ENCODE peak calls at places on chromosome 4, in five cellular contexts. One of them, this sample, is unnamed.

GRCh38 chr4:11397819-11398610 is 30.7 kb downstream of the HS3ST1 start:
- DNase-seq in tibial nerve: no peak
- DNase-seq in T-cell: no peak
- DNase-seq in MCF 10A: no peak
- DNase-seq in effector memory CD4-positive, alpha-beta T cell: no peak
- DNase-seq in this sample: peak

GRCh38 chr4:79920454-79920853 is 152.6 kb downstream of the ANTXR2 start:
- DNase-seq in tibial nerve: no peak
- DNase-seq in effector memory CD4-positive, alpha-beta T cell: no peak
- DNase-seq in T-cell: no peak
- DNase-seq in MCF 10A: no peak
- DNase-seq in this sample: no peak

GRCh38 chr4:98546910-98547544 is 111.4 kb downstream of the TSPAN5 start:
- DNase-seq in effector memory CD4-positive, alpha-beta T cell: no peak
- DNase-seq in tibial nerve: no peak
- DNase-seq in T-cell: no peak
- DNase-seq in MCF 10A: no peak
- DNase-seq in this sample: no peak

GRCh38 chr4:3477750-3478430 is 14.8 kb downstream of the DOK7 start:
- DNase-seq in tibial nerve: no peak
- DNase-seq in MCF 10A: no peak
- DNase-seq in T-cell: no peak
- DNase-seq in effector memory CD4-positive, alpha-beta T cell: no peak
- DNase-seq in this sample: no peak

GRCh38 chr4:184163813-184164212 is 53.9 kb downstream of the ENPP6 start:
- DNase-seq in tibial nerve: no peak
- DNase-seq in MCF 10A: peak
- DNase-seq in T-cell: no peak
- DNase-seq in effector memory CD4-positive, alpha-beta T cell: no peak
- DNase-seq in this sample: no peak

GRCh38 chr4:140138428-140138827 is 15.6 kb downstream of the MAML3 start:
- DNase-seq in effector memory CD4-positive, alpha-beta T cell: no peak
- DNase-seq in tibial nerve: no peak
- DNase-seq in T-cell: no peak
- DNase-seq in MCF 10A: no peak
- DNase-seq in this sample: no peak

GRCh38 chr4:95636061-95636460 is 87.3 kb upstream of the UNC5C start:
- DNase-seq in effector memory CD4-positive, alpha-beta T cell: no peak
- DNase-seq in T-cell: no peak
- DNase-seq in MCF 10A: no peak
- DNase-seq in tibial nerve: no peak
- DNase-seq in this sample: no peak

GRCh38 chr4:16582526-16582925 is 315.9 kb downstream of the LDB2 start:
- DNase-seq in tibial nerve: no peak
- DNase-seq in effector memory CD4-positive, alpha-beta T cell: no peak
- DNase-seq in MCF 10A: peak
- DNase-seq in T-cell: no peak
- DNase-seq in this sample: no peak

GRCh38 chr4:145583656-145584055 is 35.5 kb upstream of the MMAA start:
- DNase-seq in effector memory CD4-positive, alpha-beta T cell: no peak
- DNase-seq in tibial nerve: no peak
- DNase-seq in MCF 10A: peak
- DNase-seq in T-cell: no peak
- DNase-seq in this sample: no peak

GRCh38 chr4:37964734-37965457 is 4.7 kb downstream of the PTTG2 start:
- DNase-seq in MCF 10A: no peak
- DNase-seq in T-cell: no peak
- DNase-seq in tibial nerve: no peak
- DNase-seq in effector memory CD4-positive, alpha-beta T cell: no peak
- DNase-seq in this sample: no peak

GRCh38 chr4:76212851-76213414 is 691 bp downstream of the SCARB2 start:
- DNase-seq in effector memory CD4-positive, alpha-beta T cell: peak
- DNase-seq in MCF 10A: peak
- DNase-seq in tibial nerve: no peak
- DNase-seq in T-cell: peak
- DNase-seq in this sample: peak

GRCh38 chr4:2059034-2059725 is at the start of gene NAT8L:
- DNase-seq in effector memory CD4-positive, alpha-beta T cell: no peak
- DNase-seq in tibial nerve: no peak
- DNase-seq in MCF 10A: peak
- DNase-seq in T-cell: no peak
- DNase-seq in this sample: peak

GRCh38 chr4:85825937-85826678 is 351.2 kb downstream of the ARHGAP24 start:
- DNase-seq in T-cell: no peak
- DNase-seq in effector memory CD4-positive, alpha-beta T cell: no peak
- DNase-seq in tibial nerve: no peak
- DNase-seq in MCF 10A: peak
- DNase-seq in this sample: no peak

GRCh38 chr4:1516261-1516660 is 110.0 kb upstream of the NKX1-1 start:
- DNase-seq in tibial nerve: no peak
- DNase-seq in effector memory CD4-positive, alpha-beta T cell: no peak
- DNase-seq in MCF 10A: no peak
- DNase-seq in T-cell: no peak
- DNase-seq in this sample: no peak

GRCh38 chr4:20487446-20487845 is 212.8 kb upstream of the PACRGL start:
- DNase-seq in MCF 10A: no peak
- DNase-seq in tibial nerve: no peak
- DNase-seq in T-cell: no peak
- DNase-seq in effector memory CD4-positive, alpha-beta T cell: no peak
- DNase-seq in this sample: no peak

GRCh38 chr4:48375651-48376291 is 34.4 kb downstream of the SLAIN2 start:
- DNase-seq in effector memory CD4-positive, alpha-beta T cell: no peak
- DNase-seq in MCF 10A: peak
- DNase-seq in tibial nerve: no peak
- DNase-seq in T-cell: no peak
- DNase-seq in this sample: no peak

GRCh38 chr4:144733566-144733965 is 87.6 kb downstream of the HHIP start:
- DNase-seq in MCF 10A: no peak
- DNase-seq in T-cell: no peak
- DNase-seq in effector memory CD4-positive, alpha-beta T cell: no peak
- DNase-seq in tibial nerve: no peak
- DNase-seq in this sample: no peak

GRCh38 chr4:110634320-110635154 is 11.7 kb upstream of the PITX2 start:
- DNase-seq in MCF 10A: no peak
- DNase-seq in T-cell: no peak
- DNase-seq in tibial nerve: no peak
- DNase-seq in effector memory CD4-positive, alpha-beta T cell: no peak
- DNase-seq in this sample: peak

GRCh38 chr4:185210102-185210981 is 944 bp downstream of the SNX25 start:
- DNase-seq in T-cell: peak
- DNase-seq in tibial nerve: no peak
- DNase-seq in MCF 10A: peak
- DNase-seq in effector memory CD4-positive, alpha-beta T cell: peak
- DNase-seq in this sample: no peak

GRCh38 chr4:2803624-2804448 is 11.0 kb downstream of the SH3BP2 start:
- DNase-seq in T-cell: no peak
- DNase-seq in MCF 10A: peak
- DNase-seq in tibial nerve: no peak
- DNase-seq in effector memory CD4-positive, alpha-beta T cell: no peak
- DNase-seq in this sample: no peak

GRCh38 chr4:123481034-123481433 is 84.4 kb downstream of the SPRY1 start:
- DNase-seq in tibial nerve: no peak
- DNase-seq in T-cell: no peak
- DNase-seq in effector memory CD4-positive, alpha-beta T cell: no peak
- DNase-seq in MCF 10A: peak
- DNase-seq in this sample: no peak

GRCh38 chr4:158914178-158914577 is 145.4 kb downstream of the FNIP2 start:
- DNase-seq in tibial nerve: no peak
- DNase-seq in MCF 10A: peak
- DNase-seq in T-cell: no peak
- DNase-seq in effector memory CD4-positive, alpha-beta T cell: no peak
- DNase-seq in this sample: no peak

GRCh38 chr4:159386620-159387019 is 283.7 kb downstream of the RAPGEF2 start:
- DNase-seq in tibial nerve: no peak
- DNase-seq in T-cell: no peak
- DNase-seq in effector memory CD4-positive, alpha-beta T cell: no peak
- DNase-seq in MCF 10A: no peak
- DNase-seq in this sample: no peak

GRCh38 chr4:3770323-3771166 is 4.4 kb downstream of the ADRA2C start:
- DNase-seq in tibial nerve: no peak
- DNase-seq in MCF 10A: no peak
- DNase-seq in effector memory CD4-positive, alpha-beta T cell: no peak
- DNase-seq in T-cell: no peak
- DNase-seq in this sample: no peak

GRCh38 chr4:109947918-109948317 is 35.2 kb downstream of the EGF start:
- DNase-seq in effector memory CD4-positive, alpha-beta T cell: no peak
- DNase-seq in MCF 10A: no peak
- DNase-seq in tibial nerve: no peak
- DNase-seq in T-cell: no peak
- DNase-seq in this sample: no peak

GRCh38 chr4:5712517-5712916 is 1.5 kb downstream of the EVC start:
- DNase-seq in MCF 10A: peak
- DNase-seq in tibial nerve: no peak
- DNase-seq in effector memory CD4-positive, alpha-beta T cell: no peak
- DNase-seq in T-cell: no peak
- DNase-seq in this sample: peak

GRCh38 chr4:24403263-24403662 is 181.1 kb downstream of the DHX15 start:
- DNase-seq in effector memory CD4-positive, alpha-beta T cell: no peak
- DNase-seq in MCF 10A: no peak
- DNase-seq in tibial nerve: no peak
- DNase-seq in T-cell: no peak
- DNase-seq in this sample: no peak

GRCh38 chr4:2082118-2082517 is 23.0 kb downstream of the NAT8L start:
- DNase-seq in effector memory CD4-positive, alpha-beta T cell: no peak
- DNase-seq in tibial nerve: no peak
- DNase-seq in T-cell: no peak
- DNase-seq in MCF 10A: no peak
- DNase-seq in this sample: no peak

GRCh38 chr4:125739760-125740159 is 425.0 kb downstream of the FAT4 start:
- DNase-seq in tibial nerve: no peak
- DNase-seq in MCF 10A: no peak
- DNase-seq in T-cell: no peak
- DNase-seq in effector memory CD4-positive, alpha-beta T cell: no peak
- DNase-seq in this sample: no peak

GRCh38 chr4:2256781-2257191 is 5.1 kb downstream of the MXD4 start:
- DNase-seq in effector memory CD4-positive, alpha-beta T cell: no peak
- DNase-seq in T-cell: no peak
- DNase-seq in MCF 10A: peak
- DNase-seq in tibial nerve: peak
- DNase-seq in this sample: no peak

GRCh38 chr4:159280442-159281172 is 177.7 kb downstream of the RAPGEF2 start:
- DNase-seq in MCF 10A: no peak
- DNase-seq in tibial nerve: no peak
- DNase-seq in effector memory CD4-positive, alpha-beta T cell: no peak
- DNase-seq in T-cell: no peak
- DNase-seq in this sample: no peak

GRCh38 chr4:54543088-54543795 is 114.5 kb upstream of the KIT start:
- DNase-seq in effector memory CD4-positive, alpha-beta T cell: no peak
- DNase-seq in tibial nerve: no peak
- DNase-seq in T-cell: no peak
- DNase-seq in MCF 10A: no peak
- DNase-seq in this sample: no peak

GRCh38 chr4:98261291-98262271 is at the start of gene RAP1GDS1:
- DNase-seq in T-cell: peak
- DNase-seq in MCF 10A: peak
- DNase-seq in tibial nerve: peak
- DNase-seq in effector memory CD4-positive, alpha-beta T cell: peak
- DNase-seq in this sample: peak

GRCh38 chr4:12729384-12729783 is 754.8 kb downstream of the RAB28 start:
- DNase-seq in tibial nerve: no peak
- DNase-seq in MCF 10A: peak
- DNase-seq in effector memory CD4-positive, alpha-beta T cell: no peak
- DNase-seq in T-cell: no peak
- DNase-seq in this sample: peak

GRCh38 chr4:139754913-139755312 is 89.3 kb downstream of the MGST2 start:
- DNase-seq in tibial nerve: no peak
- DNase-seq in T-cell: no peak
- DNase-seq in effector memory CD4-positive, alpha-beta T cell: no peak
- DNase-seq in MCF 10A: no peak
- DNase-seq in this sample: no peak

GRCh38 chr4:3070709-3071500 is 3.4 kb downstream of the HTT-AS start:
- DNase-seq in T-cell: no peak
- DNase-seq in tibial nerve: no peak
- DNase-seq in effector memory CD4-positive, alpha-beta T cell: no peak
- DNase-seq in MCF 10A: no peak
- DNase-seq in this sample: no peak

This sample was measured in GM13977.